ENCODE peak calls at places on chromosomes 4 and X, in five cellular contexts. C is AG10803, J is foreskin fibroblast, A is EL, D is AG09309. Q is an unnamed sample.

GRCh38 chr4:37754410-37755185 is 68.4 kb upstream of the RELL1 start:
- DNase-seq in D (no peak), A (no peak), C (no peak), J (no peak), Q (no peak)

GRCh38 chr4:33104190-33104773 is 2384.1 kb downstream of the PCDH7 start:
- DNase-seq in A (no peak), D (no peak), J (no peak), C (no peak), Q (no peak)

GRCh38 chr4:112523008-112523440 is 7.0 kb upstream of the NEUROG2 start:
- DNase-seq in C (peak; percentile 33), J (peak; percentile 73), A (peak; percentile 60), D (no peak), Q (peak; percentile 43)

GRCh38 chrX:155966876-155967275 is 30.6 kb upstream of the IL9R start:
- DNase-seq in C (no peak), J (peak; percentile 6), A (peak; percentile 39), D (peak; percentile 1), Q (no peak)

GRCh38 chrX:118644378-118644777 is 83.0 kb upstream of the IL13RA1 start:
- DNase-seq in C (peak; percentile 55), J (peak; percentile 57), A (peak; percentile 35), D (peak; percentile 23), Q (no peak)

GRCh38 chr4:144954224-144954623 is 143.8 kb downstream of the ANAPC10 start:
- DNase-seq in C (no peak), J (no peak), A (no peak), D (no peak), Q (no peak)

GRCh38 chr4:140260227-140260626 is 106.2 kb upstream of the MAML3 start:
- DNase-seq in D (no peak), J (peak; percentile 90), C (peak; percentile 79), A (peak; percentile 88), Q (no peak)

GRCh38 chr4:155692990-155693659 is 26.5 kb downstream of the GUCY1A1 start:
- DNase-seq in D (no peak), C (no peak), J (no peak), A (no peak), Q (no peak)

GRCh38 chr4:5893013-5893580 is at the start of gene CRMP1:
- DNase-seq in C (no peak), A (no peak), J (peak; percentile 45), D (no peak), Q (no peak)

GRCh38 chrX:70577442-70577841 is 132.8 kb downstream of the DLG3 start:
- DNase-seq in D (no peak), C (no peak), A (no peak), J (no peak), Q (no peak)

GRCh38 chr4:174134361-174134760 is 149.1 kb downstream of the FBXO8 start:
- DNase-seq in C (peak; percentile 17), A (no peak), J (no peak), D (no peak), Q (no peak)

GRCh38 chr4:38943355-38943754 is 75.7 kb downstream of the FAM114A1 start:
- DNase-seq in A (no peak), J (peak; percentile 66), C (no peak), D (no peak), Q (no peak)

GRCh38 chrX:49079489-49080428 is at the start of gene WDR45:
- DNase-seq in A (peak; percentile 72), D (no peak), J (peak; percentile 85), C (peak; percentile 73), Q (peak; percentile 58)

GRCh38 chr4:135718019-135718418 is 1516.4 kb upstream of the PABPC4L start:
- DNase-seq in J (no peak), C (no peak), A (no peak), D (no peak), Q (no peak)

GRCh38 chr4:74947798-74948197 is 14.9 kb downstream of the PARM1 start:
- DNase-seq in A (no peak), C (no peak), D (no peak), J (no peak), Q (no peak)

Q was measured in activated B cell treated with CpG ODN at 0.5 μM for 24 hours.